ENCODE peak calls at places on chromosomes 4 and X, in eight cellular contexts. L, B, H, M, O, X, S and F are unnamed samples.
A peak's percentile ranks its signal among the peaks of the same experiment; 100 is the strongest.

GRCh38 chr4:3775011-3775410 is 8.8 kb downstream of the ADRA2C start:
- DNase-seq in L (no peak), B (no peak), H (no peak), M (no peak), O (no peak), X (no peak), S (no peak), F (no peak)

GRCh38 chr4:19134685-19135084 is 1113.1 kb upstream of the LCORL start:
- DNase-seq in L (no peak), B (no peak), H (no peak), M (no peak), O (no peak), X (no peak), S (no peak), F (no peak)

GRCh38 chr4:36392049-36392448 is 110.6 kb downstream of the DTHD1 start:
- DNase-seq in L (peak; percentile 20), B (no peak), H (no peak), M (peak; percentile 27), O (no peak), X (no peak), S (no peak), F (no peak)

GRCh38 chrX:96182366-96182765 is 502.3 kb upstream of the DIAPH2 start:
- DNase-seq in L (peak; percentile 69), B (peak; percentile 38), H (peak; percentile 55), M (peak; percentile 48), O (no peak), X (peak; percentile 26), S (no peak), F (peak; percentile 55)

GRCh38 chr4:96599752-96600151 is 759.9 kb downstream of the PDHA2 start:
- DNase-seq in L (no peak), B (no peak), H (no peak), M (no peak), O (no peak), X (no peak), S (no peak), F (no peak)

GRCh38 chr4:1004557-1005485 is 6.6 kb upstream of the FGFRL1 start:
- DNase-seq in L (no peak), B (no peak), H (no peak), M (no peak), O (no peak), X (no peak), S (no peak), F (no peak)

GRCh38 chrX:19886888-19887531 is 390 bp downstream of the SH3KBP1 start:
- DNase-seq in L (peak; percentile 5), B (peak; percentile 42), H (no peak), M (no peak), O (peak; percentile 12), X (peak; percentile 60), S (no peak), F (peak; percentile 7)

GRCh38 chr4:145186719-145187118 is 6.3 kb upstream of the OTUD4 start:
- DNase-seq in L (no peak), B (no peak), H (no peak), M (no peak), O (no peak), X (no peak), S (peak; percentile 67), F (peak; percentile 13)

GRCh38 chr4:10090467-10091250 is 25.9 kb downstream of the WDR1 start:
- DNase-seq in L (no peak), B (no peak), H (no peak), M (no peak), O (no peak), X (no peak), S (no peak), F (no peak)

GRCh38 chr4:13627185-13627605 is 330 bp downstream of the BOD1L1 start:
- DNase-seq in L (no peak), B (no peak), H (peak; percentile 38), M (no peak), O (no peak), X (no peak), S (peak; percentile 55), F (no peak)

GRCh38 chrX:116204947-116205346 is 34.4 kb downstream of the AGTR2 start:
- DNase-seq in L (peak; percentile 65), B (peak; percentile 35), H (peak; percentile 1), M (peak; percentile 17), O (no peak), X (peak; percentile 28), S (peak; percentile 0), F (peak; percentile 26)

GRCh38 chr4:180828455-180829018 is 1414.7 kb upstream of the TENM3 start:
- DNase-seq in L (peak; percentile 73), B (peak; percentile 51), H (no peak), M (peak; percentile 75), O (no peak), X (peak; percentile 78), S (peak; percentile 68), F (peak; percentile 44)

GRCh38 chr4:153788064-153788418 is 842 bp downstream of the SFRP2 start:
- DNase-seq in L (no peak), B (peak; percentile 46), H (no peak), M (no peak), O (no peak), X (no peak), S (no peak), F (no peak)

DNA sequence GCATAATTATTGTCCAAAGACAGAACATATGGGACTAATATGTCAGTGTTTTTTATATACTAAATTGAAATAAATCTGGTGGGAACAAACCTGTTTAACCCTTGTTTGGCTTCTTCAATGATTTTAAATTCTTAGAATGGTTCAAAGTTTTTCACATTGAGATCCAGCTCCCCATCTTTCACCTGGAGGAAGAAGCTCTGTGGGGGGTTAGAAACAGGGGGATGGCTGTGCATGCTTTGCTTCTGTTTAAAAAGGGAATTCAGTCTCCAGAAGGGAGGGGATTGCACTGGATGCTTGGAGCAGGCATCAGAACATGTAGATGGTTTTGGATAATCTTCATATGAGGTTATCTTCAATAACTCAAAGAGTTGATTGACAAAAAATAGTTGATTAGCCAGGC is 72.1 kb downstream of the GALNT7 start:
- DNase-seq in L (no peak), B (no peak), H (no peak), M (no peak), O (no peak), X (no peak), S (no peak), F (no peak)
- H4K20me1 ChIP-seq in L (no peaks in the 10 kb centered on the region), B (peaks cover 6% of the 10 kb centered on the region), H (no peaks in the 10 kb centered on the region), M (no peaks in the 10 kb centered on the region), O (no peaks in the 10 kb centered on the region), X (no peaks in the 10 kb centered on the region), S (no peaks in the 10 kb centered on the region), F (no peaks in the 10 kb centered on the region)

DNA sequence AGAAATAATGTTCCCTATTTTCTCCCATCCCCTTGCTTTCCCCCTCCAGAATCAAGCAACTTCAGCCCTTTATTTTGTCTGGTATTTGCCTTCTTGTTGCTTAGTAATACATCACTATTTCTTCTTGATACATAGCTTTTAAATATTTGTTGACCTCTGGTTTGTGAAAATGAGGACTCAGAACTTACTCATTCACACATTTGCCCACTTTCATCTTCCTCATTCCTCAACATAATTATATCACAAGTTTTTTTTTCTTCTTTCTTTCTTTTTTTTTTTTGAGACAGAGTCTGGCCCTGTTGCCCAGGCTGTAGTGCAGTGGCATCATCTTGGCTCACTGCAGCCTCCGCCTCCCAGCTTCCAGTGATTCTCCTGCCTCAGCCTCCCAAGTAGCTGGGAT is 28.9 kb upstream of the NDUFC1 start:
- DNase-seq in L (no peak), B (no peak), H (no peak), M (no peak), O (no peak), X (peak; percentile 54), S (no peak), F (no peak)
- H4K20me1 ChIP-seq in L (peaks cover 11% of the 10 kb centered on the region), B (peaks cover 30% of the 10 kb centered on the region), H (peaks cover 2% of the 10 kb centered on the region), M (peaks cover 10% of the 10 kb centered on the region), O (no peaks in the 10 kb centered on the region), X (no peaks in the 10 kb centered on the region), S (peaks cover 21% of the 10 kb centered on the region), F (peaks cover 32% of the 10 kb centered on the region)

GRCh38 chrX:153793291-153793690 is 884 bp downstream of the IDH3G start:
- DNase-seq in L (no peak), B (no peak), H (no peak), M (no peak), O (no peak), X (no peak), S (no peak), F (no peak)

GRCh38 chrX:153794018-153794896 is at the start of the genes IDH3G and SSR4:
- DNase-seq in L (peak; percentile 94), B (peak; percentile 97), H (peak; percentile 96), M (peak; percentile 96), O (peak; percentile 98), X (peak; percentile 95), S (peak; percentile 94), F (peak; percentile 94)

GRCh38 chrX:153791104-153791852 is 2.9 kb downstream of the IDH3G start:
- DNase-seq in L (no peak), B (no peak), H (no peak), M (no peak), O (peak; percentile 44), X (no peak), S (no peak), F (no peak)

GRCh38 chrX:153792368-153792767 is 1.8 kb downstream of the IDH3G start:
- DNase-seq in L (no peak), B (no peak), H (no peak), M (no peak), O (no peak), X (no peak), S (no peak), F (no peak)

GRCh38 chrX:153789654-153790053 is 4.5 kb downstream of the IDH3G start:
- DNase-seq in L (no peak), B (no peak), H (no peak), M (no peak), O (no peak), X (no peak), S (no peak), F (no peak)
- H4K20me1 ChIP-seq in L (no peaks in the 10 kb centered on the region), B (no peaks in the 10 kb centered on the region), H (no peaks in the 10 kb centered on the region), M (no peaks in the 10 kb centered on the region), O (no peaks in the 10 kb centered on the region), X (no peaks in the 10 kb centered on the region), S (no peaks in the 10 kb centered on the region), F (no peaks in the 10 kb centered on the region)

GRCh38 chr4:169414913-169415312 is 144.2 kb upstream of the SH3RF1 start:
- DNase-seq in L (no peak), B (no peak), H (no peak), M (no peak), O (no peak), X (no peak), S (no peak), F (no peak)

GRCh38 chr4:169418846-169419245 is 148.1 kb upstream of the SH3RF1 start:
- DNase-seq in L (no peak), B (no peak), H (no peak), M (no peak), O (no peak), X (peak; percentile 24), S (no peak), F (no peak)

GRCh38 chr4:169417629-169418282 is 147.0 kb upstream of the SH3RF1 start:
- DNase-seq in L (no peak), B (no peak), H (peak; percentile 64), M (no peak), O (no peak), X (no peak), S (no peak), F (no peak)

GRCh38 chr4:169416461-169416860 is 145.7 kb upstream of the SH3RF1 start:
- DNase-seq in L (no peak), B (no peak), H (no peak), M (no peak), O (no peak), X (no peak), S (no peak), F (no peak)

DNA sequence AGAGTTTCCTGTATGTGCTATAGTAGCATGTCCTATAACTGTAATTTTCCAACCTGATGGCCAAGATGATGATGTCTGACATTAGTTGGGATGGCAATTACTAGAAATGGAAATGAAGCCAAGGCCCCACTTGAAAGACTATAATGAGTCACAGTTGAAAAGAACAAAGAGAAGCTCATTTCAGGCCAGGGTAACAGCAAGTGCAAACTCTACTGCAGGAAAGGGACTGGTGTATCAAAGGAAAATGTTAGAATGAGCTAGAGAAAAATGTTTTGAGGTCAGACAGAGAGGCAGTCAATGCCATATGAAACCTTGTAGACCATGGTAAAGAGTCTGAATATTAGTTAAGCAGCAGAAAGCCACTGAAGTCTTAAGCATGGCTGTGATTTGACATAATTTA is 146.2 kb upstream of the SH3RF1 start:
- DNase-seq in L (no peak), B (no peak), H (peak; percentile 80), M (no peak), O (no peak), X (no peak), S (no peak), F (no peak)
- H4K20me1 ChIP-seq in L (no peaks in the 10 kb centered on the region), B (no peaks in the 10 kb centered on the region), H (no peaks in the 10 kb centered on the region), M (no peaks in the 10 kb centered on the region), O (no peaks in the 10 kb centered on the region), X (no peaks in the 10 kb centered on the region), S (no peaks in the 10 kb centered on the region), F (no peaks in the 10 kb centered on the region)